ENCODE peak calls at places on chromosomes 11 and 22, in eight cellular contexts. One of them, this sample, is unnamed.

GRCh38 chr22:43404673-43405385 is 7.0 kb upstream of the MPPED1 start:
- DNase-seq in right lobe of liver: no peak
- DNase-seq in colonic mucosa: no peak
- DNase-seq in spleen: peak
- DNase-seq in left ventricle myocardium inferior: no peak
- DNase-seq in CD4-positive, alpha-beta T cell: no peak
- DNase-seq in PC-9: peak
- DNase-seq in thoracic aorta: no peak
- DNase-seq in this sample: no peak

GRCh38 chr11:12019337-12019736 is 10.9 kb upstream of the DKK3 start:
- DNase-seq in right lobe of liver: no peak
- DNase-seq in colonic mucosa: no peak
- DNase-seq in spleen: no peak
- DNase-seq in left ventricle myocardium inferior: no peak
- DNase-seq in CD4-positive, alpha-beta T cell: no peak
- DNase-seq in PC-9: no peak
- DNase-seq in thoracic aorta: no peak
- DNase-seq in this sample: no peak

GRCh38 chr11:64093233-64094039 is 57.7 kb downstream of the FLRT1 start:
- DNase-seq in right lobe of liver: no peak
- DNase-seq in colonic mucosa: no peak
- DNase-seq in spleen: no peak
- DNase-seq in left ventricle myocardium inferior: no peak
- DNase-seq in CD4-positive, alpha-beta T cell: no peak
- DNase-seq in PC-9: peak
- DNase-seq in thoracic aorta: no peak
- DNase-seq in this sample: no peak

GRCh38 chr11:109775686-109776085 is 317.5 kb upstream of the ZC3H12C start:
- DNase-seq in right lobe of liver: no peak
- DNase-seq in colonic mucosa: no peak
- DNase-seq in spleen: no peak
- DNase-seq in left ventricle myocardium inferior: no peak
- DNase-seq in CD4-positive, alpha-beta T cell: no peak
- DNase-seq in PC-9: no peak
- DNase-seq in thoracic aorta: no peak
- DNase-seq in this sample: no peak

GRCh38 chr22:49340406-49340805 is 487.3 kb downstream of the BRD1 start:
- DNase-seq in right lobe of liver: peak
- DNase-seq in colonic mucosa: no peak
- DNase-seq in spleen: peak
- DNase-seq in left ventricle myocardium inferior: no peak
- DNase-seq in CD4-positive, alpha-beta T cell: no peak
- DNase-seq in PC-9: no peak
- DNase-seq in thoracic aorta: no peak
- DNase-seq in this sample: no peak

GRCh38 chr22:45922256-45922655 is 54.7 kb downstream of the WNT7B start:
- DNase-seq in right lobe of liver: no peak
- DNase-seq in colonic mucosa: no peak
- DNase-seq in spleen: no peak
- DNase-seq in left ventricle myocardium inferior: no peak
- DNase-seq in CD4-positive, alpha-beta T cell: no peak
- DNase-seq in PC-9: no peak
- DNase-seq in thoracic aorta: no peak
- DNase-seq in this sample: no peak

GRCh38 chr11:1553808-1554594 is 18.1 kb downstream of the DUSP8 start:
- DNase-seq in right lobe of liver: no peak
- DNase-seq in colonic mucosa: peak
- DNase-seq in spleen: no peak
- DNase-seq in left ventricle myocardium inferior: no peak
- DNase-seq in CD4-positive, alpha-beta T cell: no peak
- DNase-seq in PC-9: peak
- DNase-seq in thoracic aorta: no peak
- DNase-seq in this sample: no peak

GRCh38 chr11:1920909-1921575 is 1.5 kb downstream of the TNNT3 start:
- DNase-seq in right lobe of liver: no peak
- DNase-seq in colonic mucosa: peak
- DNase-seq in spleen: peak
- DNase-seq in left ventricle myocardium inferior: no peak
- DNase-seq in CD4-positive, alpha-beta T cell: no peak
- DNase-seq in PC-9: no peak
- DNase-seq in thoracic aorta: no peak
- DNase-seq in this sample: no peak

GRCh38 chr11:106723071-106723470 is 295.2 kb downstream of the GUCY1A2 start:
- DNase-seq in right lobe of liver: no peak
- DNase-seq in colonic mucosa: no peak
- DNase-seq in spleen: no peak
- DNase-seq in left ventricle myocardium inferior: no peak
- DNase-seq in CD4-positive, alpha-beta T cell: no peak
- DNase-seq in PC-9: no peak
- DNase-seq in thoracic aorta: no peak
- DNase-seq in this sample: no peak

GRCh38 chr11:106728861-106729260 is 289.4 kb downstream of the GUCY1A2 start:
- DNase-seq in right lobe of liver: no peak
- DNase-seq in colonic mucosa: no peak
- DNase-seq in spleen: no peak
- DNase-seq in left ventricle myocardium inferior: no peak
- DNase-seq in CD4-positive, alpha-beta T cell: no peak
- DNase-seq in PC-9: no peak
- DNase-seq in thoracic aorta: no peak
- DNase-seq in this sample: no peak

GRCh38 chr11:106727261-106727660 is 291.0 kb downstream of the GUCY1A2 start:
- DNase-seq in right lobe of liver: no peak
- DNase-seq in colonic mucosa: no peak
- DNase-seq in spleen: no peak
- DNase-seq in left ventricle myocardium inferior: no peak
- DNase-seq in CD4-positive, alpha-beta T cell: no peak
- DNase-seq in PC-9: no peak
- DNase-seq in thoracic aorta: no peak
- DNase-seq in this sample: no peak

GRCh38 chr11:106724293-106724892 is 293.9 kb downstream of the GUCY1A2 start:
- DNase-seq in right lobe of liver: no peak
- DNase-seq in colonic mucosa: no peak
- DNase-seq in spleen: no peak
- DNase-seq in left ventricle myocardium inferior: no peak
- DNase-seq in CD4-positive, alpha-beta T cell: no peak
- DNase-seq in PC-9: no peak
- DNase-seq in thoracic aorta: no peak
- DNase-seq in this sample: no peak
- TF ChIP-seq CTCF in right lobe of liver: no peak
- TF ChIP-seq CTCF in colonic mucosa: no peak
- TF ChIP-seq CTCF in spleen: no peak
- TF ChIP-seq CTCF in left ventricle myocardium inferior: no peak
- TF ChIP-seq CTCF in CD4-positive, alpha-beta T cell: no peak
- TF ChIP-seq CTCF in PC-9: no peak
- TF ChIP-seq CTCF in thoracic aorta: no peak
- TF ChIP-seq CTCF in this sample: no peak

DNA sequence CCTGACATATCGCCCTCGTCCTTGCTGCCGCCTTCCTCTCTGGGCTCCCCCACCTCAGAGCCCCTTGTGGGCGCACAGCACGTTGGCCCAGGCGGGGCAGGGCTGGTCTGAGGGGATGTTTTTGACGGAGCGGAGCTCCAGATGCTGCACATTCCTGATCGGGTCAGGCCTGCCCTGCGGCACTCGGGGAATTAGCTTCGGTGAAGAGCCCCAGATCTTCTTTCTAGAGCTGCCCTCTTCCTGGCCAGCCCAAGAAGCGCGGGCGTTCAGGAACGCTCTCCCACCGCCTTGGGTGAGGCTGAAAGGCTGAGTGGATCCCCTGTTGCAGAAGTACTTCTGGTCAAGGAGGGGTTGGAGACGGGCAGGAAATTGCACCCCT is 12.1 kb downstream of the YPEL4 start:
- DNase-seq in right lobe of liver: no peak
- DNase-seq in colonic mucosa: no peak
- DNase-seq in spleen: no peak
- DNase-seq in left ventricle myocardium inferior: no peak
- DNase-seq in CD4-positive, alpha-beta T cell: no peak
- DNase-seq in PC-9: no peak
- DNase-seq in thoracic aorta: no peak
- DNase-seq in this sample: no peak
- TF ChIP-seq CTCF in right lobe of liver: no peak
- TF ChIP-seq CTCF in colonic mucosa: no peak
- TF ChIP-seq CTCF in spleen: no peak
- TF ChIP-seq CTCF in left ventricle myocardium inferior: no peak
- TF ChIP-seq CTCF in CD4-positive, alpha-beta T cell: no peak
- TF ChIP-seq CTCF in PC-9: no peak
- TF ChIP-seq CTCF in thoracic aorta: no peak
- TF ChIP-seq CTCF in this sample: no peak

GRCh38 chr22:18071968-18072310 is 5.9 kb upstream of the PEX26 start:
- DNase-seq in right lobe of liver: no peak
- DNase-seq in colonic mucosa: no peak
- DNase-seq in spleen: peak
- DNase-seq in left ventricle myocardium inferior: no peak
- DNase-seq in CD4-positive, alpha-beta T cell: no peak
- DNase-seq in PC-9: no peak
- DNase-seq in thoracic aorta: no peak
- DNase-seq in this sample: no peak
- TF ChIP-seq CTCF in right lobe of liver: no peak
- TF ChIP-seq CTCF in colonic mucosa: no peak
- TF ChIP-seq CTCF in spleen: no peak
- TF ChIP-seq CTCF in left ventricle myocardium inferior: no peak
- TF ChIP-seq CTCF in CD4-positive, alpha-beta T cell: no peak
- TF ChIP-seq CTCF in PC-9: no peak
- TF ChIP-seq CTCF in thoracic aorta: no peak
- TF ChIP-seq CTCF in this sample: no peak

DNA sequence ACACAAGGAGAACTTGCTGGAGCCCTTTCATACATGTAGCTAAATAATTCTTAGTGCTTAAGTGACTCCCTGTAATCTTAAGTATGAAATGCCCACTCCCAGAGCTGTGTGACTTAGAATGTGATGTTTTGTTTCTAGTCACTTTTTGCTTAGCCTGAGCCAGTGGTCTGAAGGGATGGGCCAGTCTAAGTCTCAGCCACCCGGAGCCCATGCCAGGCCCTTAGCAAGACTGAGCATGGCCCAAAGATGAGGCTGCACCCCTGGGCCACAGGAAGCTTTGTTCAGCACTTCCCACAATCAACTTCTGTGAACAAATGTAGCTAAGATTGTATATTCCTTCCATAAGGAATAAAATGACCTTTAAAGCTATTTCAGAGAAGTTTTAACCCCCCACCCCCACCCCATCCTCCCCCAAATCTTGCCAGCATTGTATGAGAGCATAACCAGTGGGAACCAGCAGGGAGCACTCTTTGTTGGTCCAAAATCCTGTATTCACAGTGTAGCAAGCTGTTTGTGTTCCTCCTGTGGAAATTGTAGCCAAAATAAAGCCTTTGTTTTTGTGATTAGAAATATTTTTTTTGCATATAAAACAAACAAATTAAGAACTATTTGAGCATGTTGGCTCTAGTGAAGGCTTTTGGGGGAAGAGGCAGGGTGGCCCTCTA is 73.8 kb upstream of the GAL start:
- DNase-seq in right lobe of liver: no peak
- DNase-seq in colonic mucosa: no peak
- DNase-seq in spleen: no peak
- DNase-seq in left ventricle myocardium inferior: no peak
- DNase-seq in CD4-positive, alpha-beta T cell: no peak
- DNase-seq in PC-9: no peak
- DNase-seq in thoracic aorta: no peak
- DNase-seq in this sample: no peak
- TF ChIP-seq CTCF in right lobe of liver: no peak
- TF ChIP-seq CTCF in colonic mucosa: no peak
- TF ChIP-seq CTCF in spleen: no peak
- TF ChIP-seq CTCF in left ventricle myocardium inferior: peak
- TF ChIP-seq CTCF in CD4-positive, alpha-beta T cell: no peak
- TF ChIP-seq CTCF in PC-9: peak
- TF ChIP-seq CTCF in thoracic aorta: no peak
- TF ChIP-seq CTCF in this sample: peak

GRCh38 chr11:18010977-18011586 is 1.8 kb downstream of the SERGEF start:
- DNase-seq in right lobe of liver: no peak
- DNase-seq in colonic mucosa: no peak
- DNase-seq in spleen: no peak
- DNase-seq in left ventricle myocardium inferior: no peak
- DNase-seq in CD4-positive, alpha-beta T cell: no peak
- DNase-seq in PC-9: no peak
- DNase-seq in thoracic aorta: no peak
- DNase-seq in this sample: no peak

GRCh38 chr11:18012314-18012905 is 437 bp downstream of the SERGEF start:
- DNase-seq in right lobe of liver: peak
- DNase-seq in colonic mucosa: peak
- DNase-seq in spleen: no peak
- DNase-seq in left ventricle myocardium inferior: peak
- DNase-seq in CD4-positive, alpha-beta T cell: peak
- DNase-seq in PC-9: peak
- DNase-seq in thoracic aorta: peak
- DNase-seq in this sample: no peak

GRCh38 chr11:18012906-18013781 is at the start of gene SERGEF:
- DNase-seq in right lobe of liver: peak
- DNase-seq in colonic mucosa: peak
- DNase-seq in spleen: peak
- DNase-seq in left ventricle myocardium inferior: peak
- DNase-seq in CD4-positive, alpha-beta T cell: peak
- DNase-seq in PC-9: peak
- DNase-seq in thoracic aorta: peak
- DNase-seq in this sample: peak

GRCh38 chr11:18011633-18012313 is 1.1 kb downstream of the SERGEF start:
- DNase-seq in right lobe of liver: no peak
- DNase-seq in colonic mucosa: peak
- DNase-seq in spleen: peak
- DNase-seq in left ventricle myocardium inferior: no peak
- DNase-seq in CD4-positive, alpha-beta T cell: no peak
- DNase-seq in PC-9: no peak
- DNase-seq in thoracic aorta: no peak
- DNase-seq in this sample: no peak

GRCh38 chr11:18010271-18010670 is 2.6 kb downstream of the SERGEF start:
- DNase-seq in right lobe of liver: no peak
- DNase-seq in colonic mucosa: no peak
- DNase-seq in spleen: no peak
- DNase-seq in left ventricle myocardium inferior: no peak
- DNase-seq in CD4-positive, alpha-beta T cell: no peak
- DNase-seq in PC-9: no peak
- DNase-seq in thoracic aorta: no peak
- DNase-seq in this sample: no peak
- TF ChIP-seq CTCF in right lobe of liver: no peak
- TF ChIP-seq CTCF in colonic mucosa: no peak
- TF ChIP-seq CTCF in spleen: no peak
- TF ChIP-seq CTCF in left ventricle myocardium inferior: no peak
- TF ChIP-seq CTCF in CD4-positive, alpha-beta T cell: peak
- TF ChIP-seq CTCF in PC-9: no peak
- TF ChIP-seq CTCF in thoracic aorta: no peak
- TF ChIP-seq CTCF in this sample: peak

DNA sequence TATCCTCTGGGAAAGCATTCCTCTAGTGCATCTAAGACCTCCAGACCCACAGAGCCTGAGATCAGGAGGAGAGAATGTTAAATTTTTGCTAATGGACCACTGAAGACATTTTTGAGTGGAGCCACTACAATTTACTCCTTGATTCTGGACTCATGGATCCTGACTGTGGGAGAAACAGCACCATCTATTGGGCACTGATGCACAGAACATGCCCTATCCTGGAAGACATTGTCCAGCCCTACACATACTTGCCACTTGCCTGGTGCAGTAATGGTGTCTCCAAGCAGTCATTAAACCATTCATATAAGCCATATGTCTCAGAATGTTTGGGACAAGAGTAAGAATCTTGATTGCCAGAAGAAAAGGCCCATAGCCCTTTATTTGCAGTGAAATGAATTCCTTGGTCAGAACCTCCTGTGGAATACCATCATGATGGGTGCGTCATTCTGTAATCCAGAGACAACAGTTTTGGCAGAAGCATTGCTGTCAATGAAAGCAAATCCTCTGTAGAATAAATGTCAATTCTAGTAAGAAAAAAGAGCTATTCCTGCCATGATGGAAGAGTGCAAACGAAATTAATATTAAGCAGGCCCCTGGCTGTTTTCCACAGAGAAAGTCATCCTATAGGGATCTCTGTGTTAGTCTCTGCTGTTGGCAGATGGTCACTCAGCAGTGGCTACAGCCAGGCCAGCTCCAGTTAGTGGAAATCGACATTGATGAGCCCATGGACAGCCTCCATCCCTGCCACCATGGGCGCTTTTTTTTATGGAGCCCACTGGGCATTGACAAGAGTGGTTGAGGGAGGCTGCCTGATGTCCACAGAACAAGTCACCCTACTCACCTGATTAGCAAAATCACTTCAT is 43.5 kb downstream of the GGTLC2 start:
- DNase-seq in right lobe of liver: no peak
- DNase-seq in colonic mucosa: peak
- DNase-seq in spleen: no peak
- DNase-seq in left ventricle myocardium inferior: no peak
- DNase-seq in CD4-positive, alpha-beta T cell: no peak
- DNase-seq in PC-9: no peak
- DNase-seq in thoracic aorta: no peak
- DNase-seq in this sample: no peak
- TF ChIP-seq CTCF in right lobe of liver: peak
- TF ChIP-seq CTCF in colonic mucosa: peak
- TF ChIP-seq CTCF in spleen: peak
- TF ChIP-seq CTCF in left ventricle myocardium inferior: peak
- TF ChIP-seq CTCF in CD4-positive, alpha-beta T cell: peak
- TF ChIP-seq CTCF in PC-9: peak
- TF ChIP-seq CTCF in thoracic aorta: peak
- TF ChIP-seq CTCF in this sample: peak

This sample was measured in epithelial cell of proximal tubule.